ENCODE peak calls at places on chromosomes 7 and 10, in five cellular contexts. Q is stimulated activated naive CD8-positive, alpha-beta T cell treated with anti-CD3 and anti-CD28 coated beads, Interleukin-15, Interleukin-2, amounts not matched to agents 100 U/mL and 50 U/mL, for 24 hours; B is amniotic stem cell; S is HTR-8/SVneo; A is stimulated activated CD8-positive, alpha-beta memory T cell treated with anti-CD3 and anti-CD28 coated beads, Interleukin-12 subunit alpha, Interleukin-12 subunit beta, amount 100 ng/mL, for 1 hour. L is an unnamed sample.

GRCh38 chr10:61933857-61934559 is 32.5 kb downstream of the ARID5B start:
- DNase-seq in S (no peak), A (no peak), B (no peak), Q (no peak), L (no peak)

GRCh38 chr10:5670662-5671375 is 4.4 kb upstream of the ASB13 start:
- DNase-seq in A (no peak), S (no peak), Q (no peak), B (no peak), L (no peak)

GRCh38 chr7:30027065-30027456 is 559 bp upstream of the FKBP14 start:
- DNase-seq in B (no peak), Q (no peak), A (no peak), S (peak), L (peak)

GRCh38 chr7:132134814-132135445 is 441.3 kb downstream of the PLXNA4 start:
- DNase-seq in Q (no peak), S (no peak), A (no peak), B (no peak), L (no peak)

GRCh38 chr7:43626695-43627094 is 43.8 kb downstream of the STK17A start:
- DNase-seq in A (no peak), B (no peak), Q (no peak), S (no peak), L (no peak)

GRCh38 chr7:45408407-45408737 is 165.8 kb upstream of the ADCY1 start:
- DNase-seq in Q (no peak), B (no peak), A (no peak), S (no peak), L (no peak)

GRCh38 chr7:29562307-29562706 is 1.3 kb upstream of the PRR15 start:
- DNase-seq in S (no peak), B (no peak), A (no peak), Q (no peak), L (no peak)

GRCh38 chr10:125117941-125118630 is 42.3 kb downstream of the CTBP2 start:
- DNase-seq in A (no peak), Q (no peak), S (no peak), B (no peak), L (no peak)

GRCh38 chr10:100792544-100792943 is 47.2 kb downstream of the PAX2 start:
- DNase-seq in S (no peak), B (no peak), A (no peak), Q (no peak), L (no peak)

GRCh38 chr7:27535795-27536194 is 126.9 kb downstream of the HIBADH start:
- DNase-seq in B (no peak), A (no peak), S (no peak), Q (no peak), L (no peak)

GRCh38 chr7:66043681-66044497 is 31.7 kb upstream of the ASL start:
- DNase-seq in B (no peak), Q (peak), A (no peak), S (no peak), L (no peak)

GRCh38 chr7:1673581-1674102 is 3.6 kb downstream of the ELFN1 start:
- DNase-seq in Q (no peak), S (no peak), A (no peak), B (no peak), L (no peak)

GRCh38 chr7:18552311-18552916 is 56.9 kb downstream of the HDAC9 start:
- DNase-seq in A (no peak), B (no peak), S (no peak), Q (no peak), L (no peak)

GRCh38 chr7:7793921-7794320 is 75.5 kb upstream of the RPA3 start:
- DNase-seq in S (no peak), A (no peak), B (no peak), Q (no peak), L (no peak)

GRCh38 chr7:104231054-104232046 is 23.5 kb upstream of the ORC5 start:
- DNase-seq in S (peak), B (peak), Q (peak), A (peak), L (no peak)

GRCh38 chr7:121366852-121367431 is 29.2 kb downstream of the FAM3C start:
- DNase-seq in A (no peak), S (peak), Q (no peak), B (no peak), L (no peak)

GRCh38 chr7:127654404-127655392 is 2.7 kb downstream of the SND1 start:
- DNase-seq in S (no peak), Q (no peak), B (no peak), A (no peak), L (no peak)

GRCh38 chr10:79380125-79380917 is 33.1 kb downstream of the PPIF start:
- DNase-seq in Q (no peak), B (no peak), S (no peak), A (no peak), L (no peak)

GRCh38 chr10:71623098-71623985 is 96.2 kb downstream of the C10orf105 start:
- DNase-seq in Q (no peak), B (no peak), A (no peak), S (peak), L (no peak)

GRCh38 chr7:5532520-5533335 is 109.1 kb upstream of the TNRC18 start:
- DNase-seq in B (no peak), Q (peak), A (no peak), S (no peak), L (no peak)

GRCh38 chr7:114414151-114415053 is at the start of gene FOXP2:
- DNase-seq in B (no peak), S (no peak), Q (no peak), A (no peak), L (no peak)

GRCh38 chr10:43737003-43737402 is 88.3 kb upstream of the ZNF32 start:
- DNase-seq in Q (no peak), S (no peak), B (no peak), A (no peak), L (no peak)

GRCh38 chr7:47132471-47132870 is 449.4 kb downstream of the TNS3 start:
- DNase-seq in Q (no peak), S (no peak), A (no peak), B (no peak), L (no peak)

GRCh38 chr7:148445260-148446044 is 145.1 kb upstream of the C7orf33 start:
- DNase-seq in S (no peak), Q (no peak), A (no peak), B (no peak), L (no peak)

GRCh38 chr7:129147723-129148122 is 3.2 kb downstream of the TSPAN33 start:
- DNase-seq in B (no peak), S (no peak), Q (no peak), A (no peak), L (no peak)

GRCh38 chr10:4982764-4983226 is 19.6 kb downstream of the AKR1C1 start:
- DNase-seq in A (no peak), B (no peak), Q (no peak), S (no peak), L (no peak)

GRCh38 chr10:84267503-84268126 is 22.8 kb downstream of the RGR start:
- DNase-seq in A (peak), Q (peak), B (peak), S (peak), L (peak)

GRCh38 chr7:100130608-100131453 is 4.1 kb downstream of the MBLAC1 start:
- DNase-seq in B (peak), A (peak), S (peak), Q (peak), L (peak)

GRCh38 chr7:2008936-2009540 is 223.7 kb downstream of the MAD1L1 start:
- DNase-seq in S (no peak), A (no peak), Q (no peak), B (no peak), L (no peak)

GRCh38 chr10:46223064-46223480 is 63.7 kb upstream of the ANTXRL start:
- DNase-seq in Q (peak), A (no peak), B (no peak), S (no peak), L (no peak)

GRCh38 chr10:45558406-45558805 is 114.2 kb downstream of the ZFAND4 start:
- DNase-seq in Q (no peak), B (no peak), A (no peak), S (no peak), L (no peak)

GRCh38 chr10:102452672-102453340 is 1.5 kb upstream of the C10orf95 start:
- DNase-seq in A (no peak), B (no peak), S (peak), Q (peak), L (peak)

GRCh38 chr10:77827383-77827782 is 99.2 kb downstream of the DLG5 start:
- DNase-seq in B (no peak), Q (no peak), A (no peak), S (no peak), L (no peak)

GRCh38 chr7:48140001-48140681 is 31.1 kb upstream of the ABCA13 start:
- DNase-seq in Q (no peak), S (no peak), B (no peak), A (no peak), L (no peak)

GRCh38 chr10:86862373-86862772 is 95.0 kb downstream of the MMRN2 start:
- DNase-seq in Q (no peak), S (no peak), A (no peak), B (no peak), L (no peak)

GRCh38 chr7:11373546-11374142 is 400.0 kb downstream of the PHF14 start:
- DNase-seq in B (no peak), A (no peak), S (no peak), Q (no peak), L (no peak)

GRCh38 chr7:45683556-45684148 is 109.5 kb downstream of the ADCY1 start:
- DNase-seq in S (no peak), B (no peak), Q (no peak), A (no peak), L (no peak)

GRCh38 chr10:31101123-31101522 is 69.5 kb upstream of the ZNF438 start:
- DNase-seq in B (peak), A (peak), Q (peak), S (peak), L (no peak)

GRCh38 chr10:30062090-30062489 is 2.7 kb upstream of the JCAD start:
- DNase-seq in A (no peak), S (no peak), B (peak), Q (no peak), L (no peak)

L was measured in T-helper 22 cell.